ENCODE peak calls at places on chromosomes 7 and 10, in five cellular contexts. X is H1, W is GM12878, M is A549, U is K562. A is an unnamed sample.

GRCh38 chr10:132110713-132111112 is 45.0 kb downstream of the JAKMIP3 start:
- DNase-seq in X (no peak), W (no peak), M (no peak), U (no peak), A (no peak)

GRCh38 chr10:103610921-103611511 is 117.5 kb downstream of the NEURL1 start:
- DNase-seq in X (no peak), W (no peak), M (no peak), U (no peak), A (no peak)

GRCh38 chr10:44873156-44873555 is 38.0 kb upstream of the TMEM72 start:
- DNase-seq in X (no peak), W (no peak), M (no peak), U (no peak), A (no peak)

GRCh38 chr10:62636825-62637248 is 167.7 kb upstream of the ADO start:
- DNase-seq in X (no peak), W (no peak), M (no peak), U (no peak), A (no peak)

GRCh38 chr10:3057946-3058345 is 9.4 kb upstream of the PFKP start:
- DNase-seq in X (no peak), W (no peak), M (no peak), U (no peak), A (no peak)

GRCh38 chr7:14414274-14414986 is 425.0 kb upstream of the ETV1 start:
- DNase-seq in X (no peak), W (no peak), M (no peak), U (no peak), A (no peak)

GRCh38 chr10:14595526-14596182 is 179.0 kb downstream of the FAM107B start:
- DNase-seq in X (no peak), W (no peak), M (no peak), U (no peak), A (no peak)

GRCh38 chr10:124588736-124589451 is 127.3 kb downstream of the LHPP start:
- DNase-seq in X (no peak), W (no peak), M (no peak), U (peak; percentile 73), A (peak; percentile 15)

GRCh38 chr10:70835895-70836294 is 20.1 kb downstream of the SGPL1 start:
- DNase-seq in X (no peak), W (no peak), M (no peak), U (no peak), A (peak; percentile 76)

GRCh38 chr10:122336332-122336731 is 38.2 kb upstream of the PLEKHA1 start:
- DNase-seq in X (no peak), W (no peak), M (no peak), U (no peak), A (no peak)

GRCh38 chr10:76172020-76172419 is 740.6 kb downstream of the LRMDA start:
- DNase-seq in X (no peak), W (no peak), M (no peak), U (no peak), A (no peak)

DNA sequence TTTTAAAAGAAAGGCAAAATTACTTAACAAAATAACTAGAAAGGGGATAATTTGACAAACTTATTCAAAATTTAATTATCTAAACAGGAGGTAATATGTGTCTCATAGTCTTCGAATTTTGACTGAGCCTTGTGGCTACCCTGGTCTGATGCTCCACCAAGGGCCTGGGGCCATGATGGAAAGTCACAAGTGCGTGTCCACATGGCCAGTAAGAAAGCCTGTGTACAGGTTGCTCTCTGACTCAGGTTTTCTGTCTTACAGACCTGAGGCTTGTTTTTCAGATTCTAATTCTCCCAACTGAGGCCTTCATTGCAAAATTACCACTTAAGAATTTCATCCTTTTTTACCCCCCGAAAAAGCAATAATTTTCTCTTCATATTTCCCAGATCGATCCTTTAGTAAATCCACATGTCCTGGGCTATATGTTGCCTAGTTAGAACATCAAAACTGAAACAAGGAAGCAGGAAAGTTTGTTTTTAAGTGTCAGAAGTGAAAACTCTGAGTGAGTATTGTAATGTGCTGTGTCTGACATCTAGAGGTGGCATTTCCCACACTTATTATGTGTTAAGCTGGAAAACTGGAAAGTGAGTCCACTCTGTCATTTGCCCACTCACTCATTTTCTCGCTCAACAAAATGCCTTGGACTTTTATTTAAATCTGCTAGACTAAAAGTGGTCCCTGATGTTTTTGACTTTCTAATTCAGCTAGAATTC is 10.0 kb downstream of the CYP3A43 start:
- DNase-seq in X (no peak), W (peak; percentile 36), M (no peak), U (no peak), A (peak; percentile 45)
- TF ChIP-seq KDM1A in X (no peak), W (no peak), M (no peak), U (no peak), A (no peak)

GRCh38 chr10:126842356-126842755 is 62.9 kb upstream of the DOCK1 start:
- DNase-seq in X (no peak), W (no peak), M (no peak), U (no peak), A (no peak)

GRCh38 chr10:126842836-126843235 is 62.4 kb upstream of the DOCK1 start:
- DNase-seq in X (no peak), W (no peak), M (no peak), U (no peak), A (no peak)

GRCh38 chr10:126841341-126841902 is 63.8 kb upstream of the DOCK1 start:
- DNase-seq in X (no peak), W (no peak), M (no peak), U (no peak), A (no peak)

GRCh38 chr10:126844406-126844805 is 60.8 kb upstream of the DOCK1 start:
- DNase-seq in X (no peak), W (no peak), M (peak; percentile 16), U (no peak), A (no peak)

GRCh38 chr10:126843299-126843934 is 61.8 kb upstream of the DOCK1 start:
- DNase-seq in X (no peak), W (no peak), M (no peak), U (no peak), A (no peak)
- TF ChIP-seq KDM1A in X (no peak), W (no peak), M (no peak), U (no peak), A (no peak)

GRCh38 chr7:73343671-73344380 is 15.9 kb downstream of the FKBP6 start:
- DNase-seq in X (no peak), W (no peak), M (no peak), U (no peak), A (peak; percentile 81)

GRCh38 chr7:73342645-73343044 is 14.7 kb downstream of the FKBP6 start:
- DNase-seq in X (no peak), W (no peak), M (peak; percentile 67), U (no peak), A (peak; percentile 73)

GRCh38 chr7:73340514-73340913 is 12.6 kb downstream of the FKBP6 start:
- DNase-seq in X (no peak), W (no peak), M (no peak), U (no peak), A (no peak)

GRCh38 chr7:73338321-73338720 is 10.4 kb downstream of the FKBP6 start:
- DNase-seq in X (no peak), W (no peak), M (no peak), U (no peak), A (no peak)

DNA sequence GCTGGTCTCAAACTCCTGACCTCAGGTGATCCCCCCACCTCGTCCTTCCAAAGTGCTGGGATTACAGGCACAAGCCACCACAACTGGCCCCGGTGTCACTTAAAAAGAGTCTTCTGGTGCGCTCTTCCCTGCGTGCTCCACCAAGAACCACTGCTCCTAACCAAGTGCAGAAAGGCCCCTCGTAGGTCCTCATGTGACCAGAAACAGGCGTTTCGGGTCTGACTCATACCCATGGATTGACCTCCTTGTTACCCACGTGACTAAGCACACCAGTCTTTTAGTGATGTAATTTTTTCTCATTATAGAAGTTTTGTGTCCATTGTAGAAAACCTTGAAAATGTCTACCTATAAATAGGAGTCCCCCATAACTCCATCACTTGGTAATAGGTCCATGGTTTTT is 13.9 kb downstream of the FKBP6 start:
- DNase-seq in X (no peak), W (no peak), M (peak; percentile 63), U (peak; percentile 80), A (peak; percentile 43)
- TF ChIP-seq KDM1A in X (no peak), W (no peak), M (no peak), U (no peak), A (no peak)

GRCh38 chr10:117762126-117762818 is 219.7 kb downstream of the EMX2 start:
- DNase-seq in X (no peak), W (no peak), M (no peak), U (no peak), A (no peak)
- TF ChIP-seq KDM1A in X (no peak), W (no peak), M (no peak), U (no peak), A (no peak)

DNA sequence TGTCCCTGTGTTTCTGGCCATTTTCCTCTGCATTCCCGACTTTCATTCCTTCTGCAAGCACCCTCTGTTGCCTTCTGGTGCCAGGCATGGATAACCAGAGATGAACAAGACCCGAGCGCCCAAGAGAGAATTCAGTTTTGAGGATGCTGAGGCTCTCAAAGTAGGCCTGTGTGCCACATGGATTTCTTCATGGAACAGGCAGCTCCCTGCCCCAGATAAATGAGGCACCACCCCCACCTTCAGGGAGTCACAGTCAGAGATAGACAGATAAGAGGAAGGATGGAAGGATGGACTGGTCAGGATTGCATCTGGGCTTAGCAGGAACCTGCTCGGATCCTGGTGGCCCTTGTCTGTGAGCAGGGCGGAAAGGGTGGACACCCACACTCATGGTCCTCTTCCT is 49.4 kb downstream of the ADCYAP1R1 start:
- DNase-seq in X (no peak), W (no peak), M (no peak), U (no peak), A (no peak)
- TF ChIP-seq KDM1A in X (no peak), W (no peak), M (no peak), U (no peak), A (no peak)

GRCh38 chr10:5531558-5532230 is 6.9 kb downstream of the CALML3 start:
- DNase-seq in X (no peak), W (no peak), M (no peak), U (no peak), A (peak; percentile 51)

GRCh38 chr10:5529702-5530411 is 5.1 kb downstream of the CALML3 start:
- DNase-seq in X (no peak), W (no peak), M (no peak), U (no peak), A (no peak)

GRCh38 chr10:5532231-5532605 is 7.5 kb downstream of the CALML3 start:
- DNase-seq in X (no peak), W (no peak), M (no peak), U (no peak), A (no peak)

GRCh38 chr10:5530412-5530806 is 5.6 kb downstream of the CALML3 start:
- DNase-seq in X (no peak), W (no peak), M (no peak), U (no peak), A (no peak)

GRCh38 chr10:5530846-5531557 is 6.2 kb downstream of the CALML3 start:
- DNase-seq in X (no peak), W (no peak), M (no peak), U (no peak), A (no peak)
- TF ChIP-seq KDM1A in X (no peak), W (no peak), M (no peak), U (no peak), A (no peak)